ENCODE peak calls at places on chromosomes 1 and 21, in six cellular contexts. Q is HCT116, W is K562, F is HepG2, B is SK-N-SH, M is GM12878. Z is an unnamed sample. For H3K4me1, the result is how much of the 10 kb centered on the place peaks cover.

GRCh38 chr21:36491191-36491916 is 11.4 kb upstream of the CLDN14 start:
- DNase-seq in W (no peak), Q (no peak), B (no peak), F (no peak), M (no peak), Z (no peak)

GRCh38 chr21:45102391-45102932 is 28.1 kb downstream of the ADARB1 start:
- DNase-seq in M (no peak), B (no peak), F (no peak), Q (peak), W (no peak), Z (no peak)

GRCh38 chr1:15412843-15413242 is 3.2 kb downstream of the EFHD2 start:
- DNase-seq in Q (no peak), W (no peak), B (no peak), M (no peak), F (no peak), Z (no peak)

GRCh38 chr1:115324649-115325420 is 13.2 kb downstream of the NGF start:
- DNase-seq in B (no peak), F (no peak), W (no peak), Q (no peak), M (no peak), Z (no peak)

GRCh38 chr1:97820470-97821188 is 100.2 kb downstream of the DPYD start:
- DNase-seq in F (peak), B (no peak), W (no peak), Q (peak), M (no peak), Z (peak)

GRCh38 chr1:234612352-234613127 is 2.6 kb upstream of the IRF2BP2 start:
- DNase-seq in B (peak), M (peak), F (peak), Q (peak), W (peak), Z (no peak)

GRCh38 chr1:46697053-46697452 is 21.9 kb downstream of the EFCAB14 start:
- DNase-seq in W (no peak), M (no peak), Q (no peak), F (no peak), B (no peak), Z (no peak)

GRCh38 chr1:207826557-207827487 is 75.0 kb downstream of the CD46 start:
- DNase-seq in F (peak), B (no peak), Q (no peak), W (no peak), M (no peak), Z (no peak)

GRCh38 chr1:84164156-84164555 is 20.1 kb downstream of the PRKACB start:
- DNase-seq in Q (no peak), M (no peak), B (no peak), W (no peak), F (no peak), Z (peak)

GRCh38 chr1:50915621-50916020 is 44.4 kb downstream of the FAF1 start:
- DNase-seq in B (no peak), Q (no peak), M (no peak), F (no peak), W (no peak), Z (no peak)

GRCh38 chr1:84918706-84919105 is 25.7 kb upstream of the LPAR3 start:
- DNase-seq in W (no peak), B (peak), M (no peak), Q (no peak), F (no peak), Z (no peak)

GRCh38 chr21:22223385-22223784 is 1225.2 kb downstream of the NCAM2 start:
- DNase-seq in B (no peak), F (no peak), Q (no peak), W (no peak), M (peak), Z (no peak)

GRCh38 chr1:84260852-84261518 is 40.5 kb upstream of the SAMD13 start:
- DNase-seq in M (no peak), W (no peak), F (peak), B (no peak), Q (no peak), Z (no peak)

GRCh38 chr1:24770891-24771290 is 25.6 kb downstream of the CLIC4 start:
- DNase-seq in F (no peak), B (no peak), M (no peak), Q (no peak), W (no peak), Z (no peak)

GRCh38 chr1:248828845-248829244 is 3.1 kb upstream of the SH3BP5L start:
- DNase-seq in Q (no peak), F (peak), W (peak), B (peak), M (no peak), Z (no peak)

GRCh38 chr1:59215766-59216291 is 81.1 kb upstream of the FGGY start:
- DNase-seq in W (no peak), M (no peak), Q (peak), F (no peak), B (no peak), Z (no peak)

GRCh38 chr1:237152506-237153335 is 110.7 kb downstream of the RYR2 start:
- DNase-seq in M (no peak), Q (no peak), B (no peak), F (no peak), W (no peak), Z (no peak)

GRCh38 chr1:161432091-161432490 is 64.4 kb upstream of the CFAP126 start:
- DNase-seq in B (no peak), W (no peak), Q (no peak), F (no peak), M (no peak), Z (no peak)

GRCh38 chr1:111704776-111705175 is 34.4 kb downstream of the INKA2 start:
- DNase-seq in M (no peak), Q (peak), W (peak), F (no peak), B (no peak), Z (no peak)

GRCh38 chr1:220976390-220976789 is 97.1 kb downstream of the HLX start:
- DNase-seq in Q (no peak), B (no peak), F (no peak), W (no peak), M (no peak), Z (no peak)

DNA sequence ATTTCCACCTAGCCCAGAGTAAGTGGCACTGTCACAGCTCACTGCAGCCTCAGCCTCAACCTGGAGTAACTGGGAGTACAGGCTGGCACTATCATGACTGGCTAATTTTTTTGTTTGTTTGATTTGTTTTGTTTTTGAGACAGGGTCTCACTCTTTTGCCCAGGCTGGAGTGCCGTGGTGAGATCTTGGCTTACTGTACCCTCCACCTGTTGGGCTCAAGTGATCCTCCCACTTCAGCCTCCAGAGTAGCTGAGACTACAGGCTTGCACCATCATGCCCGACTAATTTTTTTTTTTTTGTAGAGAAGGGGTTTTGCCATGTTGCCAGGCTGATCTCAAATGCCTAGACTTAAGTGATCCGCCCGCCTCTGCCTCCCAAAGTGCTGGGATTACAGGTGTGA is 2.5 kb downstream of the UCK2 start:
- DNase-seq in B (no peak), W (no peak), M (no peak), F (no peak), Q (no peak), Z (no peak)
- TF ChIP-seq REST in B (no peak), W (no peak), M (no peak), F (no peak), Q (no peak), Z (no peak)

DNA sequence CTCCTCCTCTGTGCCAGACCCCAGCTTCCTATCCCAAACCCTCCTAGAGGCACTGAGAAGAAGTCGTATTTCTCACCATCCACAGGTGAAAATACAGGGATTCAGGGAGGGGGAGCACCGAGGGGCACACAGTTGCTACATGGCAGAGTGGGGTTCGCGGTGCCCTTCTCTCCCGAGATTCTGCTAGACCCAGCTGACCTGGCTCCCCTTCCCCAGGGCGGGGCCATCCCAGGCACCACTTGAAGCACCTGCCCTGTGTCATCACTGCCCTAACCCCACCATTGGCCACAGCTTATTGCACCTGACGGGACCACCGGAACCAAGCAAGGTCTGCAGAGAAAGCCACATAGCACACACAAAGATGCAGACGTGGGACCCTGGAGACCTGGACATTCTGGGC is 30.5 kb downstream of the SDC3 start:
- DNase-seq in F (no peak), B (no peak), Q (no peak), W (no peak), M (no peak), Z (no peak)
- H3K4me1 ChIP-seq in F (under half), B (under half), Q (under half), W (under half), M (under half), Z (under half)

GRCh38 chr1:3465091-3465934 is 10.8 kb downstream of the ARHGEF16 start:
- DNase-seq in B (no peak), M (no peak), Q (no peak), F (no peak), W (no peak), Z (no peak)
- TF ChIP-seq SIN3A in B (no peak), M (no peak), Q (no peak), F (no peak), W (no peak), Z (no peak)

GRCh38 chr21:38839683-38840286 is 34.1 kb downstream of the ETS2 start:
- DNase-seq in B (no peak), W (no peak), F (no peak), M (no peak), Q (peak), Z (no peak)
- TF ChIP-seq REST in B (no peak), W (no peak), F (no peak), M (no peak), Q (no peak), Z (no peak)

Z was measured in Panc1.